ENCODE peak calls at places on chromosome 3, in six cellular contexts. H is IMR-90, V is A549, T is esophagus muscularis mucosa, I is uterus, X is breast epithelium. O is an unnamed sample.

GRCh38 chr3:117587416-117587815 is 877.8 kb downstream of the TUSC7 start:
- DNase-seq in H (no peak), X (no peak), T (no peak), V (no peak), I (no peak), O (no peak)

GRCh38 chr3:186471781-186472180 is 72.4 kb downstream of the CRYGS start:
- DNase-seq in H (no peak), T (peak; percentile 75), I (no peak), X (no peak), V (no peak), O (no peak)

GRCh38 chr3:13414040-13414729 is 5.9 kb downstream of the NUP210 start:
- DNase-seq in T (no peak), X (no peak), V (no peak), H (no peak), I (no peak), O (peak; percentile 56)

GRCh38 chr3:9932535-9932842 is 1.1 kb upstream of the CRELD1 start:
- DNase-seq in H (no peak), X (no peak), I (no peak), V (no peak), T (no peak), O (no peak)

GRCh38 chr3:133301731-133302130 is 98.1 kb upstream of the BFSP2 start:
- DNase-seq in H (peak; percentile 53), X (no peak), V (no peak), T (no peak), I (no peak), O (no peak)

GRCh38 chr3:136428167-136428566 is 178.0 kb downstream of the PCCB start:
- DNase-seq in I (no peak), T (no peak), H (no peak), X (no peak), V (no peak), O (no peak)

GRCh38 chr3:12934431-12934830 is 93.1 kb upstream of the RPL32 start:
- DNase-seq in X (peak; percentile 71), H (no peak), I (peak; percentile 81), T (no peak), V (no peak), O (peak; percentile 36)

GRCh38 chr3:46097691-46098241 is 70.5 kb upstream of the XCR1 start:
- DNase-seq in I (peak; percentile 50), V (no peak), X (no peak), H (peak; percentile 31), T (no peak), O (no peak)

GRCh38 chr3:126025862-126026261 is 56.9 kb downstream of the ROPN1B start:
- DNase-seq in X (no peak), T (peak; percentile 83), V (no peak), I (no peak), H (no peak), O (no peak)

GRCh38 chr3:124297062-124297980 is 305.4 kb upstream of the ROPN1 start:
- DNase-seq in T (peak; percentile 80), V (no peak), X (no peak), I (no peak), H (no peak), O (no peak)

GRCh38 chr3:146218880-146219866 is 31.7 kb downstream of the PLSCR4 start:
- DNase-seq in H (peak; percentile 44), V (peak; percentile 40), X (no peak), T (no peak), I (peak; percentile 39), O (peak; percentile 32)

GRCh38 chr3:104279617-104280016 is 1087.1 kb upstream of the ALCAM start:
- DNase-seq in X (no peak), I (no peak), T (no peak), H (peak; percentile 50), V (no peak), O (no peak)

GRCh38 chr3:44571024-44571423 is 13.7 kb upstream of the ZNF660 start:
- DNase-seq in T (no peak), X (no peak), I (no peak), H (no peak), V (no peak), O (no peak)

GRCh38 chr3:156577731-156578130 is 22.8 kb upstream of the SSR3 start:
- DNase-seq in X (no peak), V (no peak), I (no peak), H (peak; percentile 9), T (no peak), O (no peak)

GRCh38 chr3:66620185-66620803 is 119.5 kb upstream of the LRIG1 start:
- DNase-seq in I (no peak), X (no peak), H (no peak), V (no peak), T (no peak), O (no peak)

GRCh38 chr3:155153242-155154186 is 73.4 kb downstream of the MME start:
- DNase-seq in I (no peak), H (no peak), X (no peak), V (no peak), T (no peak), O (no peak)

GRCh38 chr3:175149675-175150074 is 290.5 kb downstream of the NAALADL2 start:
- DNase-seq in X (no peak), H (peak; percentile 5), T (no peak), I (no peak), V (no peak), O (peak; percentile 32)

GRCh38 chr3:116139607-116140006 is 305.7 kb downstream of the LSAMP start:
- DNase-seq in X (no peak), T (no peak), H (peak; percentile 26), I (no peak), V (no peak), O (no peak)

GRCh38 chr3:16477054-16477453 is 36.4 kb downstream of the RFTN1 start:
- DNase-seq in X (no peak), T (no peak), I (no peak), V (no peak), H (peak; percentile 57), O (no peak)

GRCh38 chr3:128071771-128072453 is 19.7 kb downstream of the SEC61A1 start:
- DNase-seq in T (peak; percentile 87), I (no peak), H (no peak), X (no peak), V (no peak), O (no peak)

GRCh38 chr3:128067481-128067880 is 15.2 kb downstream of the SEC61A1 start:
- DNase-seq in T (peak; percentile 42), X (no peak), H (no peak), I (no peak), V (peak; percentile 29), O (no peak)

GRCh38 chr3:128068156-128068620 is 16.0 kb downstream of the SEC61A1 start:
- DNase-seq in T (peak; percentile 82), I (no peak), X (no peak), H (peak; percentile 55), V (peak; percentile 44), O (no peak)

GRCh38 chr3:128070898-128071591 is 18.8 kb downstream of the SEC61A1 start:
- DNase-seq in X (no peak), V (no peak), I (no peak), T (no peak), H (no peak), O (no peak)

GRCh38 chr3:128069271-128069670 is 17.0 kb downstream of the SEC61A1 start:
- DNase-seq in T (peak; percentile 77), I (no peak), H (no peak), X (no peak), V (no peak), O (no peak)
- TF ChIP-seq POLR2A in T (no peak), I (no peak), H (no peak), X (no peak), V (no peak), O (no peak)

GRCh38 chr3:49701388-49702077 is 12.2 kb downstream of the RNF123 start:
- DNase-seq in V (no peak), T (no peak), I (no peak), X (no peak), H (no peak), O (no peak)

GRCh38 chr3:49702672-49703071 is 13.3 kb downstream of the RNF123 start:
- DNase-seq in H (no peak), I (no peak), V (no peak), T (no peak), X (no peak), O (no peak)

GRCh38 chr3:49700014-49700413 is 10.7 kb downstream of the RNF123 start:
- DNase-seq in T (no peak), H (no peak), X (no peak), V (no peak), I (no peak), O (no peak)

GRCh38 chr3:49699281-49699723 is 9.9 kb downstream of the RNF123 start:
- DNase-seq in I (no peak), V (no peak), H (no peak), T (no peak), X (no peak), O (no peak)

GRCh38 chr3:49700453-49701128 is 11.2 kb downstream of the RNF123 start:
- DNase-seq in X (no peak), H (no peak), I (no peak), T (no peak), V (no peak), O (no peak)
- TF ChIP-seq CTCF in X (no peak), H (no peak), I (no peak), T (no peak), V (no peak), O (no peak)

DNA sequence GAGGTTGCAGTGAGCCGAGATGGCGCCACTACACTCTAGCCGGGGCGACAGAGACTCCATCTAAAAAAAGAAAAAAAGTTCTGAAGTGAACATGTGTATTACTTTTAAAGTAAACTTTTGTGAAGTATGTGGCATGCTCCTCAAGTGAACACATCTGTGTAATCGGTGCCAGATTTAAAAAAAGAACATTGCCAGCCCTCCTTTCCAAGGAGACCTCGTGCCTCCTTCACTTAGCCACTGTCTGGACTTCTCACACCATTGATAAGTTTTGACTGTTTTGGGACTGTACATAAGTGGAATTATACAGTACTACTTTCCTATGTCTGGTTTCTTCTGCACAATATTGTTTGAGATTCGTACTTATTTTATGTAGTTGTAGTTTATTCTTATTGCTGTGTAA is 140.4 kb downstream of the UBE2E2 start:
- DNase-seq in X (no peak), V (no peak), H (no peak), I (no peak), T (no peak), O (no peak)
- H3K4me3 ChIP-seq in X (no peak overlapping the region), V (no peak overlapping the region), H (no peak overlapping the region), I (no peak overlapping the region), T (no peak overlapping the region), O (no peak overlapping the region)

GRCh38 chr3:40477671-40478070 is 749 bp downstream of the ZNF619 start:
- DNase-seq in H (no peak), I (no peak), V (no peak), T (no peak), X (no peak), O (no peak)

DNA sequence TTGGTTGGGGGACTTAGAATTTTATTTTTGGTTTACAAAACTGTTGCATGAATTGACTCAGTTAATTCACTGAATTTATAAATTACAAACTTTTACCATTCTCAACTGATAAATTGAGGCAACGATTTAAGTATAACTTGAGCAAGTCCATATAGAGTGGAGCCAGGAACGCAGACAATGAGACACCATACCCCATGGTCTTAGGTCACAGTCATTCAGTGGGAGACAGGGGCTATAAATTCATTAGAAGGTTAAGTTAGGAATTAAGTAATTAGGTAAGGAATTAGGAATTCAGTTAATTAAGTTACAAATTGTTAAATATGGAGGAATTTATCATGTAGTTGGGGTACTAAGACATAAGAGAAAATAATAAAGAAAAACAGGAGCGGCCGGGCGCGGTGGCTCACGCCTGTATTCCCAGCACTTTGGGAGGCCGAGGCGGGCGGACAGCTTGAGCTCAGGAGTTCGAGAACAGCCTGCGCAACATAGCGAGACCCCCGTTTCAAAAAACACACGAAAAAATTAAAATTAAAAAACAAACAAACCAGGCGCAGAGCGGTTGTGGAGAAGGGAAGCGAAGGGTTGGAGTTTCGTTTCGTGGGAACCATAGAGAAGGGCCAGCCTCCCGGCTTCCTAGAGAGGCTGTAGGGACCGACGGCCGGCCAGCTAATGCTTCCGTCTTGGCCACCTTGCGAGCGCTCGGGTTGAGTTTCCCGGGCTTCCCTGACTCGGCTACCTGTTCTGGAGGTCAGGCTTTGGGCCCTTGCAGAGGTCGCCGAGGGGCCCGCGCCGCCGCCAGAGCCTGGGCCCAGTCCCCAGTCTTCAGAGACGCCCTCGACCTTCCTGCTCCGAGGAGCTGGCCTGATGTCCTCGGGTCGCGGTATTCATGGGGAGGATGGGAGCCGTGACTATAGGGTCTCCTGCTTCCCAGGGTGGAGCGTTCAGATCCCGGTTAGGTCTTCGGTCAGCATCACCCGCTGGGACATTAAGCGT is at the start of gene ZNF619:
- DNase-seq in T (peak; percentile 95), H (peak; percentile 73), X (peak; percentile 74), I (peak; percentile 71), V (peak; percentile 68), O (peak; percentile 82)
- TF ChIP-seq POLR2A in T (no peak), H (peak; percentile 27), X (no peak), I (no peak), V (peak; percentile 8), O (no peak)